ENCODE peak calls at places on chromosomes 12 and 14, in five cellular contexts. D, T, G, X and Z are unnamed samples.
A peak's percentile ranks its signal among the peaks of the same experiment; 100 is the strongest.

GRCh38 chr14:80862983-80863382 is 78.6 kb downstream of the CEP128 start:
- DNase-seq in D (no peak), G (no peak), X (no peak), T (peak; percentile 3), Z (no peak)

GRCh38 chr14:64502476-64503183 is 1.0 kb downstream of the ZBTB25 start:
- DNase-seq in G (no peak), X (no peak), D (no peak), T (no peak), Z (no peak)

GRCh38 chr12:113014565-113014964 is 36.2 kb downstream of the OAS2 start:
- DNase-seq in T (no peak), X (no peak), G (no peak), D (no peak), Z (no peak)

GRCh38 chr14:35927727-35928126 is 101.6 kb downstream of the BRMS1L start:
- DNase-seq in G (no peak), T (no peak), X (no peak), D (no peak), Z (no peak)

GRCh38 chr12:124621296-124621660 is 53.9 kb upstream of the NCOR2 start:
- DNase-seq in X (no peak), G (no peak), D (no peak), T (peak; percentile 32), Z (peak; percentile 84)

GRCh38 chr12:49750994-49751393 is 9.6 kb downstream of the TMBIM6 start:
- DNase-seq in T (no peak), X (no peak), G (no peak), D (no peak), Z (no peak)

GRCh38 chr12:123075591-123076171 is 75.2 kb downstream of the PITPNM2 start:
- DNase-seq in X (peak; percentile 85), D (peak; percentile 63), T (no peak), G (no peak), Z (peak; percentile 50)

GRCh38 chr12:52581481-52581880 is 7.8 kb upstream of the KRT74 start:
- DNase-seq in G (no peak), D (no peak), X (no peak), T (no peak), Z (no peak)

GRCh38 chr12:116217045-116217444 is 60.4 kb downstream of the MED13L start:
- DNase-seq in G (no peak), T (no peak), D (no peak), X (no peak), Z (no peak)

GRCh38 chr14:96051231-96051630 is 12.1 kb downstream of the C14orf132 start:
- DNase-seq in X (peak; percentile 18), G (no peak), T (no peak), D (no peak), Z (no peak)